ENCODE peak calls at places on chromosome 14, in eight cellular contexts. One of them, this sample, is unnamed.
A peak's percentile ranks its signal among the peaks of the same experiment; 100 is the strongest.

GRCh38 chr14:30698463-30698862 is 76.3 kb downstream of the SCFD1 start:
- DNase-seq in OCI-LY7: no peak
- DNase-seq in neural progenitor cell: no peak
- DNase-seq in GM10248: no peak
- DNase-seq in body of pancreas: no peak
- DNase-seq in brain microvascular endothelial cell: no peak
- DNase-seq in endothelial cell of umbilical vein: no peak
- DNase-seq in osteocyte: no peak
- DNase-seq in this sample: no peak

GRCh38 chr14:99242238-99242637 is 29.8 kb downstream of the BCL11B start:
- DNase-seq in OCI-LY7: no peak
- DNase-seq in osteocyte: no peak
- DNase-seq in endothelial cell of umbilical vein: no peak
- DNase-seq in GM10248: no peak
- DNase-seq in brain microvascular endothelial cell: no peak
- DNase-seq in body of pancreas: no peak
- DNase-seq in neural progenitor cell: no peak
- DNase-seq in this sample: no peak

GRCh38 chr14:98984719-98985041 is 287.3 kb downstream of the BCL11B start:
- DNase-seq in body of pancreas: no peak
- DNase-seq in GM10248: no peak
- DNase-seq in osteocyte: peak; percentile 73
- DNase-seq in endothelial cell of umbilical vein: no peak
- DNase-seq in neural progenitor cell: no peak
- DNase-seq in OCI-LY7: no peak
- DNase-seq in brain microvascular endothelial cell: no peak
- DNase-seq in this sample: no peak

GRCh38 chr14:70642313-70643235 is 858 bp downstream of the TTC9 start:
- DNase-seq in brain microvascular endothelial cell: no peak
- DNase-seq in osteocyte: no peak
- DNase-seq in neural progenitor cell: peak; percentile 9
- DNase-seq in GM10248: peak; percentile 69
- DNase-seq in body of pancreas: peak; percentile 13
- DNase-seq in endothelial cell of umbilical vein: peak; percentile 1
- DNase-seq in OCI-LY7: peak; percentile 79
- DNase-seq in this sample: peak; percentile 63

GRCh38 chr14:101521306-101521935 is 39.9 kb upstream of the DIO3 start:
- DNase-seq in GM10248: no peak
- DNase-seq in body of pancreas: no peak
- DNase-seq in endothelial cell of umbilical vein: no peak
- DNase-seq in brain microvascular endothelial cell: no peak
- DNase-seq in osteocyte: no peak
- DNase-seq in OCI-LY7: no peak
- DNase-seq in neural progenitor cell: no peak
- DNase-seq in this sample: no peak

GRCh38 chr14:104475802-104476201 is 103.8 kb upstream of the C14orf180 start:
- DNase-seq in GM10248: no peak
- DNase-seq in brain microvascular endothelial cell: no peak
- DNase-seq in body of pancreas: no peak
- DNase-seq in osteocyte: no peak
- DNase-seq in OCI-LY7: no peak
- DNase-seq in endothelial cell of umbilical vein: no peak
- DNase-seq in neural progenitor cell: no peak
- DNase-seq in this sample: no peak

GRCh38 chr14:91985521-91986255 is 38.2 kb upstream of the FBLN5 start:
- DNase-seq in osteocyte: no peak
- DNase-seq in endothelial cell of umbilical vein: peak; percentile 82
- DNase-seq in OCI-LY7: no peak
- DNase-seq in body of pancreas: no peak
- DNase-seq in GM10248: no peak
- DNase-seq in neural progenitor cell: no peak
- DNase-seq in brain microvascular endothelial cell: no peak
- DNase-seq in this sample: no peak

GRCh38 chr14:67574156-67574555 is 25.9 kb downstream of the PIGH start:
- DNase-seq in GM10248: no peak
- DNase-seq in osteocyte: no peak
- DNase-seq in neural progenitor cell: no peak
- DNase-seq in brain microvascular endothelial cell: no peak
- DNase-seq in body of pancreas: no peak
- DNase-seq in endothelial cell of umbilical vein: no peak
- DNase-seq in OCI-LY7: no peak
- DNase-seq in this sample: no peak

GRCh38 chr14:68520637-68521556 is 272.0 kb downstream of the ZFP36L1 start:
- DNase-seq in endothelial cell of umbilical vein: no peak
- DNase-seq in body of pancreas: peak; percentile 92
- DNase-seq in brain microvascular endothelial cell: no peak
- DNase-seq in GM10248: no peak
- DNase-seq in osteocyte: peak; percentile 23
- DNase-seq in OCI-LY7: no peak
- DNase-seq in neural progenitor cell: no peak
- DNase-seq in this sample: no peak

GRCh38 chr14:81423504-81423903 is 23.4 kb upstream of the STON2 start:
- DNase-seq in body of pancreas: no peak
- DNase-seq in brain microvascular endothelial cell: no peak
- DNase-seq in neural progenitor cell: no peak
- DNase-seq in GM10248: no peak
- DNase-seq in osteocyte: no peak
- DNase-seq in OCI-LY7: no peak
- DNase-seq in endothelial cell of umbilical vein: no peak
- DNase-seq in this sample: no peak

GRCh38 chr14:61653507-61653906 is 41.8 kb upstream of the HIF1A start:
- DNase-seq in brain microvascular endothelial cell: peak; percentile 61
- DNase-seq in osteocyte: no peak
- DNase-seq in endothelial cell of umbilical vein: peak; percentile 92
- DNase-seq in GM10248: no peak
- DNase-seq in neural progenitor cell: no peak
- DNase-seq in body of pancreas: no peak
- DNase-seq in OCI-LY7: no peak
- DNase-seq in this sample: no peak

GRCh38 chr14:67951529-67952120 is 132.0 kb downstream of the RAD51B start:
- DNase-seq in body of pancreas: no peak
- DNase-seq in neural progenitor cell: no peak
- DNase-seq in GM10248: no peak
- DNase-seq in brain microvascular endothelial cell: no peak
- DNase-seq in OCI-LY7: no peak
- DNase-seq in osteocyte: no peak
- DNase-seq in endothelial cell of umbilical vein: no peak
- DNase-seq in this sample: no peak

GRCh38 chr14:68687746-68688145 is 105.1 kb downstream of the ZFP36L1 start:
- DNase-seq in body of pancreas: no peak
- DNase-seq in neural progenitor cell: no peak
- DNase-seq in GM10248: no peak
- DNase-seq in osteocyte: no peak
- DNase-seq in endothelial cell of umbilical vein: no peak
- DNase-seq in brain microvascular endothelial cell: peak; percentile 82
- DNase-seq in OCI-LY7: no peak
- DNase-seq in this sample: no peak

GRCh38 chr14:103126873-103127304 is 3.6 kb downstream of the TNFAIP2 start:
- DNase-seq in OCI-LY7: no peak
- DNase-seq in endothelial cell of umbilical vein: peak; percentile 26
- DNase-seq in body of pancreas: peak; percentile 90
- DNase-seq in brain microvascular endothelial cell: no peak
- DNase-seq in neural progenitor cell: peak; percentile 95
- DNase-seq in GM10248: no peak
- DNase-seq in osteocyte: no peak
- DNase-seq in this sample: no peak

GRCh38 chr14:88323086-88323519 is at the start of gene KCNK10:
- DNase-seq in OCI-LY7: peak; percentile 19
- DNase-seq in body of pancreas: no peak
- DNase-seq in endothelial cell of umbilical vein: no peak
- DNase-seq in GM10248: no peak
- DNase-seq in neural progenitor cell: peak; percentile 71
- DNase-seq in osteocyte: no peak
- DNase-seq in brain microvascular endothelial cell: no peak
- DNase-seq in this sample: no peak

GRCh38 chr14:99595034-99595433 is 9.0 kb downstream of the CCDC85C start:
- DNase-seq in osteocyte: no peak
- DNase-seq in OCI-LY7: no peak
- DNase-seq in GM10248: peak; percentile 67
- DNase-seq in endothelial cell of umbilical vein: no peak
- DNase-seq in neural progenitor cell: no peak
- DNase-seq in brain microvascular endothelial cell: no peak
- DNase-seq in body of pancreas: no peak
- DNase-seq in this sample: peak; percentile 76

GRCh38 chr14:87830443-87831096 is 162.4 kb downstream of the GALC start:
- DNase-seq in brain microvascular endothelial cell: no peak
- DNase-seq in osteocyte: no peak
- DNase-seq in GM10248: no peak
- DNase-seq in body of pancreas: no peak
- DNase-seq in OCI-LY7: no peak
- DNase-seq in endothelial cell of umbilical vein: no peak
- DNase-seq in neural progenitor cell: peak; percentile 57
- DNase-seq in this sample: no peak

GRCh38 chr14:46401066-46401465 is 250.5 kb downstream of the RPL10L start:
- DNase-seq in brain microvascular endothelial cell: no peak
- DNase-seq in OCI-LY7: no peak
- DNase-seq in neural progenitor cell: no peak
- DNase-seq in GM10248: no peak
- DNase-seq in endothelial cell of umbilical vein: no peak
- DNase-seq in body of pancreas: no peak
- DNase-seq in osteocyte: no peak
- DNase-seq in this sample: no peak

GRCh38 chr14:59061292-59061691 is 127.2 kb upstream of the DAAM1 start:
- DNase-seq in endothelial cell of umbilical vein: no peak
- DNase-seq in OCI-LY7: no peak
- DNase-seq in neural progenitor cell: no peak
- DNase-seq in osteocyte: no peak
- DNase-seq in body of pancreas: no peak
- DNase-seq in GM10248: no peak
- DNase-seq in brain microvascular endothelial cell: no peak
- DNase-seq in this sample: no peak

GRCh38 chr14:84825481-84825880 is 704.5 kb upstream of the FLRT2 start:
- DNase-seq in neural progenitor cell: no peak
- DNase-seq in body of pancreas: no peak
- DNase-seq in GM10248: no peak
- DNase-seq in osteocyte: no peak
- DNase-seq in endothelial cell of umbilical vein: no peak
- DNase-seq in brain microvascular endothelial cell: peak; percentile 24
- DNase-seq in OCI-LY7: no peak
- DNase-seq in this sample: no peak

GRCh38 chr14:35814371-35815005 is 5.4 kb upstream of the RALGAPA1 start:
- DNase-seq in endothelial cell of umbilical vein: peak; percentile 66
- DNase-seq in body of pancreas: peak; percentile 59
- DNase-seq in brain microvascular endothelial cell: peak; percentile 48
- DNase-seq in GM10248: peak; percentile 50
- DNase-seq in osteocyte: no peak
- DNase-seq in OCI-LY7: peak; percentile 72
- DNase-seq in neural progenitor cell: peak; percentile 79
- DNase-seq in this sample: peak; percentile 58

DNA sequence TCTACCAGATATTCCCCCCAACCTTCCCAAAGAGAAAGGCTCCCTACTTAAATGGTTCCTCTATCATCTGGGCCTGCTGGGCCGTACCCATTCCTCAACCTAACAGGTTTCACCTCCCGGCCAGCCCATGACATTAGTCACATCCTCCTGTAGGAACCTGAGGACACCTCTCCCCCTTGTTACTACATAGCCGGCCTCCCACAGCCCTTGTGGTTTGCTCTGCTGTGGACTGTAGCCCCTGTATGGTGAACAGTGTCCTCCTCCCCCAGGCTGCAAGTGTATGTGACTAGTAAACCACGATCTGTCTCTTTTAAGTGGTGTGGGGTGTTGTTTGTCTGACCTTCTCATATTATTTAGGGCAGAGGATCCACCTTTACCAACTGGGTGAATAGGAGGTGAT is 371.7 kb downstream of the RGS6 start:
- DNase-seq in brain microvascular endothelial cell: no peak
- DNase-seq in body of pancreas: no peak
- DNase-seq in osteocyte: no peak
- DNase-seq in GM10248: no peak
- DNase-seq in OCI-LY7: no peak
- DNase-seq in neural progenitor cell: no peak
- DNase-seq in endothelial cell of umbilical vein: no peak
- DNase-seq in this sample: no peak
- TF ChIP-seq CTCF in brain microvascular endothelial cell: no peak
- TF ChIP-seq CTCF in body of pancreas: no peak
- TF ChIP-seq CTCF in osteocyte: no peak
- TF ChIP-seq CTCF in GM10248: no peak
- TF ChIP-seq CTCF in OCI-LY7: no peak
- TF ChIP-seq CTCF in neural progenitor cell: no peak
- TF ChIP-seq CTCF in endothelial cell of umbilical vein: no peak
- TF ChIP-seq CTCF in this sample: no peak

GRCh38 chr14:50734950-50735697 is 67.0 kb upstream of the SAV1 start:
- DNase-seq in body of pancreas: no peak
- DNase-seq in endothelial cell of umbilical vein: no peak
- DNase-seq in osteocyte: no peak
- DNase-seq in OCI-LY7: no peak
- DNase-seq in neural progenitor cell: no peak
- DNase-seq in brain microvascular endothelial cell: no peak
- DNase-seq in GM10248: no peak
- DNase-seq in this sample: no peak
- TF ChIP-seq CTCF in body of pancreas: no peak
- TF ChIP-seq CTCF in endothelial cell of umbilical vein: no peak
- TF ChIP-seq CTCF in osteocyte: peak; percentile 26
- TF ChIP-seq CTCF in OCI-LY7: peak; percentile 21
- TF ChIP-seq CTCF in neural progenitor cell: no peak
- TF ChIP-seq CTCF in brain microvascular endothelial cell: no peak
- TF ChIP-seq CTCF in GM10248: no peak
- TF ChIP-seq CTCF in this sample: no peak

GRCh38 chr14:57970175-57970574 is 104.3 kb upstream of the SLC35F4 start:
- DNase-seq in neural progenitor cell: no peak
- DNase-seq in body of pancreas: no peak
- DNase-seq in GM10248: no peak
- DNase-seq in osteocyte: no peak
- DNase-seq in brain microvascular endothelial cell: no peak
- DNase-seq in endothelial cell of umbilical vein: no peak
- DNase-seq in OCI-LY7: no peak
- DNase-seq in this sample: no peak
- TF ChIP-seq CTCF in neural progenitor cell: no peak
- TF ChIP-seq CTCF in body of pancreas: no peak
- TF ChIP-seq CTCF in GM10248: no peak
- TF ChIP-seq CTCF in osteocyte: no peak
- TF ChIP-seq CTCF in brain microvascular endothelial cell: no peak
- TF ChIP-seq CTCF in endothelial cell of umbilical vein: no peak
- TF ChIP-seq CTCF in OCI-LY7: no peak
- TF ChIP-seq CTCF in this sample: no peak

DNA sequence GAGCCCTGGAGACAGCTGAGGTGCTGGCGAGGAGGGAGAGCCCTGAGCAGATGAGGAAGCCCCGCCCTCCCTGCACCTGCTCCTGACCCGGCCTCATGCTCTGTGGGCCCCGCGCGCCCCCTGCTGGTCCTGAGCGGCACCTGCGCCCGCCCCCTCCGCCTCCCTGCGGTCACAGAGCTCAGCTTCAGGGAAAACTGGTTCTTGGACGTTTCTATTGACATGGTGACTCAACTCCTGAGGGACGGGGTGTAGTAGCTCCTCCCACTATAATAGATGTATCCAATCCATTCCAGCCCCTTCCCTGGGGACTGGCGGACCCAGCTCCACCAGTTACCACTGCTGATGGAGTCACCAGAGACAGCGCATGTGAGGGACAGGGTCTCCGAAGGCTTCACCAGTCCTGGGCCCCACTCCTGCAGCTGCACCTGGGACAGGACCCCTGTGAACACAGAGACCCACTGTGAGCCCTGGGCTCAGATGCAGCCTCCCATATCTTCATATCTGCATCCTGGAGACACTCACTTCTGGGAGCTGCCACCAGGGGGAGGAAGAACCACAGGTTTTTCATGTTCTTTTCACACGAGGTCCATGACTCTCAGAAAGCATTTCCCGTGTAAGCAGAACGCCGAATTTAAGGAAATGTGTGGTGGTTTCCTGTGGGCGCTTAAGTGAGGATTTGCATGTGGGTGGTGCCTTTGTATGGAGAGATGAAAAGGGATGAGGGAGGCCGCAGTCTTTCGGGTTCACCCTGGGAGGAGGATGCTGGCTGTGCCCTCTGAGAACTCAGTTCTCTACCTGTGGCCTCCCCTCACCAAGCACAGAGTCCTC is 1346.5 kb downstream of the TMEM121 start:
- DNase-seq in neural progenitor cell: no peak
- DNase-seq in OCI-LY7: peak; percentile 90
- DNase-seq in body of pancreas: peak; percentile 77
- DNase-seq in osteocyte: peak; percentile 75
- DNase-seq in brain microvascular endothelial cell: peak; percentile 6
- DNase-seq in GM10248: peak; percentile 66
- DNase-seq in endothelial cell of umbilical vein: no peak
- DNase-seq in this sample: peak; percentile 54
- TF ChIP-seq CTCF in neural progenitor cell: no peak
- TF ChIP-seq CTCF in OCI-LY7: peak; percentile 87
- TF ChIP-seq CTCF in body of pancreas: peak; percentile 47
- TF ChIP-seq CTCF in osteocyte: no peak
- TF ChIP-seq CTCF in brain microvascular endothelial cell: peak; percentile 27
- TF ChIP-seq CTCF in GM10248: peak; percentile 84
- TF ChIP-seq CTCF in endothelial cell of umbilical vein: no peak
- TF ChIP-seq CTCF in this sample: peak; percentile 85

This sample was measured in GM13977.